ENCODE peak calls at places on chromosomes 4 and X, in nine cellular contexts. A is dorsolateral prefrontal cortex, O is fibroblast of villous mesenchyme, J is CD14-positive monocyte, U is lung, Z is heart right ventricle, C is lower lobe of right lung, I is pancreas, X is cardiac muscle cell. T is an unnamed sample.

GRCh38 chr4:47513493-47513892 is 28.4 kb downstream of the ATP10D start:
- DNase-seq in C (no peak), X (no peak), U (no peak), J (no peak), I (no peak), A (no peak), O (no peak), Z (no peak), T (no peak)

GRCh38 chr4:83112678-83113428 is 1.7 kb downstream of the PLAC8 start:
- DNase-seq in C (no peak), O (peak), I (no peak), U (no peak), X (no peak), A (no peak), Z (no peak), J (no peak), T (peak)

GRCh38 chr4:4860381-4860802 is 927 bp downstream of the MSX1 start:
- DNase-seq in C (no peak), I (no peak), J (no peak), X (peak), Z (no peak), U (no peak), O (peak), A (no peak), T (peak)

GRCh38 chr4:82984459-82984858 is 26.2 kb downstream of the LIN54 start:
- DNase-seq in Z (no peak), J (no peak), C (no peak), I (no peak), U (no peak), A (no peak), O (peak), X (peak), T (peak)

GRCh38 chrX:119512145-119512800 is 44.0 kb downstream of the SLC25A5 start:
- DNase-seq in O (peak), I (peak), X (peak), J (peak), Z (peak), U (peak), C (peak), A (peak), T (peak)

GRCh38 chr4:32462944-32463343 is 1742.8 kb downstream of the PCDH7 start:
- DNase-seq in U (no peak), C (no peak), Z (no peak), I (no peak), J (no peak), X (peak), A (no peak), O (no peak), T (no peak)

GRCh38 chrX:153723351-153724251 is 586 bp downstream of the BCAP31 start:
- DNase-seq in C (peak), O (peak), U (peak), A (no peak), Z (peak), I (peak), X (peak), J (no peak), T (peak)

GRCh38 chr4:188779586-188779985 is 640.3 kb downstream of the TRIML1 start:
- DNase-seq in X (no peak), I (no peak), U (no peak), Z (no peak), J (no peak), A (no peak), O (peak), C (no peak), T (peak)

GRCh38 chr4:9904976-9905587 is 116.2 kb downstream of the SLC2A9 start:
- DNase-seq in J (no peak), C (no peak), X (peak), Z (peak), I (no peak), A (peak), U (no peak), O (no peak), T (no peak)

GRCh38 chrX:11759172-11759460 is 1.1 kb downstream of the MSL3 start:
- DNase-seq in I (no peak), X (no peak), Z (no peak), J (no peak), U (no peak), A (no peak), O (no peak), C (no peak), T (no peak)

GRCh38 chr4:181301735-181302380 is 941.3 kb upstream of the TENM3 start:
- DNase-seq in C (peak), I (peak), U (no peak), O (no peak), Z (peak), A (no peak), X (peak), J (no peak), T (no peak)

GRCh38 chrX:39969099-39969825 is 128.5 kb downstream of the BCOR start:
- DNase-seq in A (no peak), O (no peak), C (no peak), X (no peak), U (no peak), J (no peak), I (no peak), Z (no peak), T (no peak)

GRCh38 chrX:20063716-20064351 is 52.9 kb downstream of the MAP7D2 start:
- DNase-seq in C (no peak), J (no peak), X (peak), U (no peak), O (no peak), A (no peak), Z (no peak), I (no peak), T (no peak)

GRCh38 chr4:2087170-2087569 is 28.0 kb downstream of the NAT8L start:
- DNase-seq in Z (no peak), I (no peak), O (peak), J (no peak), X (no peak), C (no peak), A (no peak), U (no peak), T (peak)

GRCh38 chr4:112172180-112172579 is 26.9 kb downstream of the FAM241A start:
- DNase-seq in I (no peak), U (no peak), J (no peak), O (no peak), Z (no peak), C (no peak), A (no peak), X (no peak), T (no peak)

GRCh38 chrX:153981771-153982533 is 9.4 kb downstream of the TMEM187 start:
- DNase-seq in X (no peak), U (no peak), I (no peak), Z (peak), J (peak), O (peak), A (no peak), C (peak), T (no peak)

GRCh38 chr4:84503495-84504437 is 4.7 kb upstream of the NKX6-1 start:
- DNase-seq in X (peak), J (no peak), U (no peak), C (no peak), Z (no peak), A (no peak), I (peak), O (peak), T (peak)

GRCh38 chr4:121977251-121978168 is 25.6 kb upstream of the TRPC3 start:
- DNase-seq in X (peak), O (peak), Z (no peak), U (no peak), I (no peak), J (no peak), A (no peak), C (no peak), T (peak)

GRCh38 chr4:24260922-24261581 is 323.3 kb downstream of the DHX15 start:
- DNase-seq in X (no peak), A (no peak), J (no peak), I (no peak), C (no peak), O (no peak), U (peak), Z (no peak), T (no peak)

GRCh38 chr4:113822555-113823290 is 61.2 kb upstream of the CAMK2D start:
- DNase-seq in J (no peak), A (no peak), U (no peak), Z (no peak), X (no peak), C (no peak), O (no peak), I (no peak), T (no peak)

GRCh38 chrX:9614016-9614415 is 149.2 kb downstream of the TBL1X start:
- DNase-seq in X (peak), O (peak), J (no peak), U (no peak), I (no peak), A (no peak), Z (no peak), C (no peak), T (peak)

GRCh38 chr4:33425916-33426315 is 2705.7 kb downstream of the PCDH7 start:
- DNase-seq in J (no peak), A (no peak), I (no peak), U (no peak), X (no peak), Z (no peak), C (no peak), O (no peak), T (no peak)

GRCh38 chr4:158798062-158798461 is 29.2 kb downstream of the FNIP2 start:
- DNase-seq in X (no peak), I (no peak), J (no peak), A (no peak), U (no peak), O (no peak), Z (no peak), C (no peak), T (no peak)

GRCh38 chrX:71637848-71638247 is 19.5 kb upstream of the CXCR3 start:
- DNase-seq in Z (no peak), U (no peak), I (no peak), O (peak), C (no peak), X (peak), J (no peak), A (no peak), T (peak)

GRCh38 chrX:10649286-10649685 is 28.9 kb upstream of the MID1 start:
- DNase-seq in O (peak), I (no peak), A (no peak), J (no peak), C (no peak), X (peak), Z (no peak), U (no peak), T (no peak)

GRCh38 chr4:83009529-83009928 is 1.1 kb downstream of the LIN54 start:
- DNase-seq in J (no peak), I (no peak), Z (no peak), A (no peak), O (peak), C (no peak), U (no peak), X (peak), T (no peak)

GRCh38 chrX:69424161-69424560 is 80.0 kb upstream of the NALF2 start:
- DNase-seq in C (no peak), U (no peak), I (no peak), Z (no peak), A (no peak), J (no peak), X (peak), O (peak), T (no peak)

GRCh38 chrX:49079489-49080428 is at the start of gene WDR45:
- DNase-seq in Z (peak), I (peak), O (peak), X (peak), A (peak), C (peak), U (peak), J (peak), T (peak)

GRCh38 chr4:109560687-109561452 is 824 bp downstream of the MCUB start:
- DNase-seq in X (peak), O (peak), J (peak), C (no peak), A (no peak), Z (peak), U (peak), I (no peak), T (peak)

GRCh38 chr4:150308824-150309472 is 230.7 kb downstream of the DCLK2 start:
- DNase-seq in J (no peak), X (peak), I (no peak), A (no peak), U (no peak), C (no peak), O (no peak), Z (no peak), T (peak)

GRCh38 chr4:130361616-130362015 is 1265.7 kb downstream of the C4orf33 start:
- DNase-seq in X (no peak), I (no peak), A (no peak), U (no peak), Z (no peak), J (no peak), C (no peak), O (no peak), T (no peak)

GRCh38 chr4:130356873-130357272 is 1260.9 kb downstream of the C4orf33 start:
- DNase-seq in U (no peak), X (no peak), O (no peak), A (no peak), C (no peak), I (no peak), J (no peak), Z (no peak), T (no peak)

DNA sequence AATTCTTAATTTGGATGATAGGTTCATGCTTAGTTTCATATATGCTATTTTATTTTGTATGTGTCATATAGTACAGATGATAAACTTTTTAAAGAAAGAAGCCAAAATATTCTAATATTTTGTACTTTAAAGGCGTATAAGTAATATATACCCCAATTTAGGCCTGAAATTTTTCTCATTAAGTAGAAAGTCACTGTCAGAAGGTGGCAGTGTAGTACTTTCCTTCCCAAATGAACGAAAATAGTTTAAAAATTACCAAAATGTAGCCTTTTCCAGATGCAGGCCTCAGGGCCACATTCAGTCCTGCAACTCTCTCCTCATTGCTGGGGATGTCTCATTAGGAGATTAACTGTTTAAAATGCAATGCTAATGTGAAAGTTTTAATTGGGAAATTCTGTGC is 1263.6 kb downstream of the C4orf33 start:
- DNase-seq in C (no peak), J (no peak), A (no peak), O (peak), U (no peak), X (peak), Z (no peak), I (no peak), T (peak)
- TF ChIP-seq CTCF in C (no peak), J (no peak), A (peak), O (peak), U (no peak), X (peak), Z (no peak), I (no peak), T (peak)

GRCh38 chr4:40924793-40925117 is 175.0 kb downstream of the NSUN7 start:
- DNase-seq in I (no peak), Z (no peak), O (no peak), X (no peak), J (no peak), U (no peak), A (no peak), C (no peak), T (no peak)

GRCh38 chr4:40924096-40924792 is 174.5 kb downstream of the NSUN7 start:
- DNase-seq in A (peak), O (peak), I (no peak), C (peak), J (peak), U (peak), Z (peak), X (peak), T (peak)

GRCh38 chr4:40918330-40918729 is 168.6 kb downstream of the NSUN7 start:
- DNase-seq in I (no peak), J (no peak), U (peak), Z (peak), C (no peak), A (no peak), X (peak), O (peak), T (peak)

GRCh38 chr4:40927108-40927507 is 177.4 kb downstream of the NSUN7 start:
- DNase-seq in X (no peak), J (no peak), O (no peak), I (no peak), U (no peak), C (no peak), Z (no peak), A (no peak), T (no peak)

GRCh38 chr4:40923326-40924095 is 173.8 kb downstream of the NSUN7 start:
- DNase-seq in A (peak), J (no peak), I (peak), Z (peak), U (no peak), O (no peak), C (no peak), X (no peak), T (no peak)
- TF ChIP-seq CTCF in A (peak), J (no peak), I (no peak), Z (peak), U (no peak), O (no peak), C (no peak), X (no peak), T (peak)

GRCh38 chr4:142554412-142554811 is 291.7 kb downstream of the INPP4B start:
- DNase-seq in Z (no peak), I (no peak), X (no peak), J (no peak), U (no peak), C (no peak), A (no peak), O (no peak), T (no peak)
- TF ChIP-seq CTCF in Z (no peak), I (no peak), X (no peak), J (no peak), U (no peak), C (no peak), A (no peak), O (no peak), T (no peak)

GRCh38 chrX:21975827-21976226 is 35.3 kb downstream of the SMS start:
- DNase-seq in A (no peak), Z (no peak), X (peak), U (no peak), O (peak), C (no peak), I (no peak), J (no peak), T (peak)
- TF ChIP-seq CTCF in A (peak), Z (peak), X (peak), U (no peak), O (peak), C (peak), I (no peak), J (no peak), T (peak)

GRCh38 chrX:17082831-17083230 is 136.4 kb downstream of the REPS2 start:
- DNase-seq in X (no peak), Z (no peak), J (no peak), C (no peak), O (no peak), I (no peak), A (no peak), U (no peak), T (no peak)
- TF ChIP-seq CTCF in X (no peak), Z (no peak), J (no peak), C (no peak), O (no peak), I (no peak), A (peak), U (no peak), T (no peak)

GRCh38 chrX:129823523-129823922 is 20.2 kb downstream of the ZDHHC9 start:
- DNase-seq in I (no peak), C (peak), U (no peak), X (no peak), O (peak), A (no peak), J (peak), Z (no peak), T (no peak)
- TF ChIP-seq CTCF in I (no peak), C (no peak), U (no peak), X (no peak), O (no peak), A (no peak), J (no peak), Z (no peak), T (no peak)

DNA sequence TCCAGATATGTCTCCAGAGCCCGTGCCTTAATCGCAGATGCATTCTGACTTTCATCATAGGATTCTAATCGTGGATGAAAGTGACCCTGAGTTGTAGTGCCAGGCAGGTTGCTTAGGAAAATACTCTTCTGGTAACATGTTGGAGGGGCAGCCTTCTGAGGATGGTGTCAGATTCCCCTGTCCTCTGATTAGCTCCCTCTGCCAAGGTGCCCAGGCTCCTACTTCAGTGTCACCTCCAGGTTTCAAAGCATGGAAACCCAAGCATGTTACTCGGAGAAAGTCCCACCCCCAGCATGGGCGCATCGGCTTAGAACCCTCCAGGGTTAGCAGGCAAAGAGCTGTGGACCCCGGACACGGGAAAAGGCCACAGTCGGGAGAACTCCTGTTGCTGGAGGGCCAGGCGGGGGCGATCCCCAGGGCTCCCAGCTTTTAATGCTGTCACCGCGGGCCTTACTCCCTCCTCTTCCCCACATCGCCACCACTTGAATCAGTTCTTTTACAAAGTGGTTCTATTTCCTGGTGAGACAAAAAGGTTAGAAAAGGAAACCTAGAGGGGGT is 44.5 kb downstream of the TRIM2 start:
- DNase-seq in Z (peak), O (no peak), U (no peak), C (no peak), J (no peak), A (no peak), X (no peak), I (no peak), T (no peak)
- TF ChIP-seq CTCF in Z (no peak), O (no peak), U (no peak), C (no peak), J (no peak), A (no peak), X (no peak), I (no peak), T (no peak)

GRCh38 chr4:8184061-8184460 is 15.0 kb upstream of the SH3TC1 start:
- DNase-seq in A (no peak), I (no peak), C (no peak), J (no peak), O (no peak), U (no peak), Z (no peak), X (no peak), T (no peak)
- TF ChIP-seq CTCF in A (no peak), I (no peak), C (no peak), J (no peak), O (no peak), U (no peak), Z (no peak), X (no peak), T (no peak)